ENCODE peak calls at places on chromosomes 5 and 9, in four cellular contexts. P is cardiac fibroblast, K is tibial artery, B is heart right ventricle. C is an unnamed sample.

GRCh38 chr5:154729613-154730012 is 25.6 kb upstream of the LARP1 start:
- DNase-seq in P (no peak), K (no peak), B (no peak), C (no peak)

GRCh38 chr5:107388111-107388861 is 282.5 kb downstream of the EFNA5 start:
- DNase-seq in P (peak), K (no peak), B (no peak), C (peak)

GRCh38 chr9:129335456-129336129 is 157.5 kb upstream of the IER5L start:
- DNase-seq in P (peak), K (no peak), B (no peak), C (no peak)

GRCh38 chr9:6348766-6349165 is 20.6 kb downstream of the TPD52L3 start:
- DNase-seq in P (no peak), K (no peak), B (no peak), C (no peak)

GRCh38 chr9:98742325-98743280 is 33.9 kb upstream of the GABBR2 start:
- DNase-seq in P (peak), K (no peak), B (no peak), C (no peak)

GRCh38 chr5:15383469-15383868 is 116.5 kb upstream of the FBXL7 start:
- DNase-seq in P (peak), K (no peak), B (no peak), C (no peak)

GRCh38 chr9:101485873-101486692 is 47.6 kb upstream of the RNF20 start:
- DNase-seq in P (peak), K (peak), B (peak), C (no peak)

GRCh38 chr5:107542428-107542827 is 128.3 kb downstream of the EFNA5 start:
- DNase-seq in P (peak), K (peak), B (peak), C (peak)

GRCh38 chr5:39148983-39149534 is 70.3 kb downstream of the FYB1 start:
- DNase-seq in P (peak), K (no peak), B (no peak), C (no peak)

DNA sequence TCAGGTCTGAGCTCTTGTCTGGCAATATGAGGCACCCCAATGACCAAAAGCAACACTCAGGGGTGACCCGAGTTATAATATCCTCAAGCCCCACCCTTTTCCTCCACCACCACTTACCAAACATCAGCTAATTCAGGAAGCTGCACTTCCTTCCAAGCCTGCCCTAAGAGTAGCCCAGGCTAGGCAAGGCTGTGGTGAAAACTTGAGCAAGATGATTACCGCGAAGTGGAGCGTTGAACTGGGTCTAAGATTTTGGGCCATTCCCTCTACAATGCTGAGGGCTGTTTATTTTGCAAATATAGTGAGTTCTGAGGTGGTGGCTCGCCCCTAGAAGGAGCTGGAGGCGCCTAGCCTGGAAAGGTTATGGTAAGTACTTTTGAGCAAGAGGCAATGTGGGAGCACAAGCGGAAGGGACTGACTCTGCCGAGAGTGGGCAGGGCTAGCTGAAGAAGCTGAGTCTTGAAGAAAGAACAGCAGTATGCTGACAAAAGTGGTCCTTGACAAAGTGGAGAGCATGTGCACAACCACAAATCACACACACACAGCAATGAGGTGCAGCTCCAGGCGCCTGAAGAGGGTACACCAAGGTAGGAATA is at the start of gene HK3:
- DNase-seq in P (no peak), K (no peak), B (no peak), C (no peak)
- H3K4me3 ChIP-seq in P (no peak), K (no peak), B (peak), C (no peak)

DNA sequence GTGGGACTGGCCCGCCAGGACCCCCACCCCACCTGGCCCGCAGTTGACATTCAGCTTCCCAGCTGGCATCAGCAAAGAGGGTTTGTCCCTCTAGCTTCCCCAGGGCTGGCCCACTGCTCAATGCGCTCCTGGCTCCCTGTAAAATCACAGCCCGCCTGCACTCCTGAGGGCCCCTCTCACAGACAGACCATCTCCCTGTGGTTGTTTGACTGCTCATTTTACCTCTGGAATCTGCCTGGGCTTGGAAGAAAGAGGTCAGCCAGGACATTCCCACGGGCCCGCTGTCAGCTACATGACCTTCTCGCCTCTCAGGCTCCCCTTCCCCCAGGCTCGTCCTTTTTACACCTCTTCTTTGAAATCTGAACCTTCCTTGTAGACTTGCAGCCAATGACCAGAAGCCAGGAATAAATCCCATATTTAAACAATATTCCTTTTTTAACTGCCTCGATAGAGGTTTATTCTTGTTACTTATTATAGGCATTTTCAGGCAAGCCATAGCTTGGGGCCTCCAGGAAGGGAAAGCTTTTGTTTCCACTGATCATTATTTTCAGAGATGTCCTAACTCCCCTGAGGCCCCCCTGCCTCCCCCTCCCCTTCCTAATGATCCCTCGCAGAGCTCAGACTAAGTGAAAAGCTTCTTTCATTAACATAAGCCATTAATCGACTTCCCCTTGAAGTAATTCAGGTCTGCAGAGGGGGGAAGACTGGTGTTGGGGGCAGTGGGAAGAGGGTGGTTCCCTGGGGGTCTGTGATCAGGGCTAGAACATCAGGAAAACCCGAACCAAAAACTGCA is 76.3 kb upstream of the IQGAP2 start:
- DNase-seq in P (no peak), K (no peak), B (no peak), C (no peak)
- H3K4me3 ChIP-seq in P (no peak), K (no peak), B (no peak), C (no peak)

GRCh38 chr5:124054564-124054963 is 542.6 kb downstream of the CSNK1G3 start:
- DNase-seq in P (no peak), K (no peak), B (no peak), C (no peak)
- H3K4me3 ChIP-seq in P (no peak), K (no peak), B (no peak), C (no peak)

DNA sequence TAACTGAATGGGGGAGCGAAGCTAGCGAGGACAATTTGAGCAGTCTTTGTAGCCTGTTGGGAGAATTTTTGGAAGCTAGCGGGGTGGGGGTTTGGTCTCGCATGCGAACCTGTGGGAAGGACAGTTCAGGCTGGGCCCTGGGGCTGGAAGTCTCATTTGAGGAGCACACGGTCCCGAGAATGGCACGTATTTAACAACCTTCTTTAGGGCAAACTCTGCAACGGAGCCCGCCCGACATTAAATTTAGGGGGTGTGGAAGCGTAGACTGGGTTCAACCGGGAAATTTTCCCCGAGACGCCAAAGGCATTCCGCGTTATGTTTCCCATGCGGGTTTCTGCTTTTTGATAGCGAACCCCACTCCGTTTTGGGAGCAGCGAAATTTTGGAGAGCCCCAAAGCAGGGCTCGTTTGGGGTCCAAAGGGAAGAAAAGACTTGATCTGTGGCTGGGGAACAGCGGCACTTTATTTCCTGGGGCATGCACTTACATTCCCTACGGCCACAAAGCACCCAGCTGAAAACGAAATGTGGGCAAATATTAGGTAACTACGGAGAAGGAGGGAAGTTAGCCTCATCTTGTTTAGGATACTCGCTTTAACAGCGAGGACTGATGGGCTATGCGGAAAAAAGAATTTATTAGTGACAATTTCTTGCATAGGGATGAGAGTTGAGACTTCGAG is 35.3 kb upstream of the NFIB start:
- DNase-seq in P (peak), K (no peak), B (no peak), C (no peak)
- H3K4me3 ChIP-seq in P (peak), K (peak), B (peak), C (no peak)

DNA sequence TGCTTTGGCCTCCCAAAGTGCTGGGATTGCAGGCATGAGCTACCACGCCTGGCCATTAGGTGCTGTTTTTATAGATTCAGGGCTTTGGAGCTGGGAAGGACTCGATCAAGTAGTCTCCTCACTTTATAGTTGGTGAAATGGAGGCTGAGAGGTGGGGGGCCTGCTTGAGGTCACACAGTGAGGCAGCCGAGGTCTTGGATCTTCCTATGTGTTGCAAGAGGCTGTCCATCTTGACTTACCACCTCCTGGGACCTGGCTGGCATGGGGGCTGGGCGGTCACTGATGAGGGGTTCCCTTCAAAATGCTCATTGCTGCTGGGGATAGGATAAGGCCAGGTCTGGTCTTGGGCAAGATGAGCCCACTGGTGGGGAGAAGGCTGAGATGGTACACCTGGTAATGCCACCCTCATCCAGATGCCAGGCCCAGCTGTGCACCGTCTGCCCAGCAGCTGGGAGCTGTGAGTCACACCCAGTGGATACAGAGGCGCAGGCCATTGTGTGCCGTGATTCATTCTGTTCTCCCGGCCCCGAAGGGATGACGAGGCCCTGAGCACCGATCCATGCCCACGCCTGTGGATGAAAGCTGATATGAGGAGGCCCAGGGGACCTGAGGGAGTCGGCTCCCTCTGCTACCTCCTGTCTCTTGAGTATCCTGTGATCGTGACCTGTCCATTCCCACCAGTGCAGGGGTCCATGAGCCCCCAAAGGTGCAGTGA is 10.5 kb upstream of the NDST1 start:
- DNase-seq in P (peak), K (peak), B (peak), C (peak)
- H3K4me3 ChIP-seq in P (peak), K (no peak), B (no peak), C (peak)

GRCh38 chr5:4855889-4856288 is 284.2 kb upstream of the ADAMTS16 start:
- DNase-seq in P (no peak), K (no peak), B (no peak), C (no peak)

GRCh38 chr5:4857761-4858160 is 282.4 kb upstream of the ADAMTS16 start:
- DNase-seq in P (no peak), K (no peak), B (no peak), C (no peak)

GRCh38 chr5:4859489-4860211 is 280.5 kb upstream of the ADAMTS16 start:
- DNase-seq in P (no peak), K (no peak), B (no peak), C (no peak)

GRCh38 chr5:4855048-4855447 is 285.1 kb upstream of the ADAMTS16 start:
- DNase-seq in P (no peak), K (no peak), B (no peak), C (no peak)
- H3K4me3 ChIP-seq in P (no peak), K (no peak), B (no peak), C (no peak)

C was measured in HFF-Myc.